ENCODE peak calls at places on chromosomes 4 and X, in four cellular contexts. One of them, this sample, is unnamed.

GRCh38 chrX:110081740-110082139 is 78.8 kb downstream of the TMEM164 start:
- DNase-seq in GM12891: no peak
- DNase-seq in ovary: peak
- DNase-seq in stomach: peak
- DNase-seq in this sample: peak

GRCh38 chr4:112853662-112854256 is 195.7 kb upstream of the ANK2 start:
- DNase-seq in stomach: no peak
- DNase-seq in GM12891: no peak
- DNase-seq in ovary: no peak
- DNase-seq in this sample: no peak

GRCh38 chr4:4410271-4410670 is 23.4 kb downstream of the NSG1 start:
- DNase-seq in ovary: no peak
- DNase-seq in GM12891: no peak
- DNase-seq in stomach: no peak
- DNase-seq in this sample: no peak

GRCh38 chr4:68011684-68012083 is 48.4 kb upstream of the TMPRSS11A start:
- DNase-seq in stomach: no peak
- DNase-seq in ovary: no peak
- DNase-seq in GM12891: no peak
- DNase-seq in this sample: no peak

GRCh38 chrX:16466640-16467432 is 183.1 kb upstream of the S100G start:
- DNase-seq in GM12891: no peak
- DNase-seq in ovary: no peak
- DNase-seq in stomach: no peak
- DNase-seq in this sample: no peak

GRCh38 chrX:72121381-72121780 is 10.3 kb downstream of the RTL5 start:
- DNase-seq in stomach: peak
- DNase-seq in GM12891: no peak
- DNase-seq in ovary: no peak
- DNase-seq in this sample: peak

GRCh38 chr4:112807999-112808398 is 171.1 kb downstream of the LARP7 start:
- DNase-seq in ovary: no peak
- DNase-seq in GM12891: no peak
- DNase-seq in stomach: no peak
- DNase-seq in this sample: no peak

GRCh38 chr4:6465985-6466384 is 6.4 kb downstream of the PPP2R2C start:
- DNase-seq in stomach: no peak
- DNase-seq in GM12891: no peak
- DNase-seq in ovary: no peak
- DNase-seq in this sample: peak

GRCh38 chr4:183563874-183564273 is 59.0 kb downstream of the ING2 start:
- DNase-seq in ovary: peak
- DNase-seq in stomach: no peak
- DNase-seq in GM12891: no peak
- DNase-seq in this sample: no peak

GRCh38 chr4:3206439-3207100 is 42.4 kb upstream of the MSANTD1 start:
- DNase-seq in stomach: no peak
- DNase-seq in GM12891: no peak
- DNase-seq in ovary: peak
- DNase-seq in this sample: no peak

GRCh38 chr4:83267121-83267834 is 17.3 kb downstream of the COQ2 start:
- DNase-seq in ovary: no peak
- DNase-seq in stomach: no peak
- DNase-seq in GM12891: no peak
- DNase-seq in this sample: no peak

DNA sequence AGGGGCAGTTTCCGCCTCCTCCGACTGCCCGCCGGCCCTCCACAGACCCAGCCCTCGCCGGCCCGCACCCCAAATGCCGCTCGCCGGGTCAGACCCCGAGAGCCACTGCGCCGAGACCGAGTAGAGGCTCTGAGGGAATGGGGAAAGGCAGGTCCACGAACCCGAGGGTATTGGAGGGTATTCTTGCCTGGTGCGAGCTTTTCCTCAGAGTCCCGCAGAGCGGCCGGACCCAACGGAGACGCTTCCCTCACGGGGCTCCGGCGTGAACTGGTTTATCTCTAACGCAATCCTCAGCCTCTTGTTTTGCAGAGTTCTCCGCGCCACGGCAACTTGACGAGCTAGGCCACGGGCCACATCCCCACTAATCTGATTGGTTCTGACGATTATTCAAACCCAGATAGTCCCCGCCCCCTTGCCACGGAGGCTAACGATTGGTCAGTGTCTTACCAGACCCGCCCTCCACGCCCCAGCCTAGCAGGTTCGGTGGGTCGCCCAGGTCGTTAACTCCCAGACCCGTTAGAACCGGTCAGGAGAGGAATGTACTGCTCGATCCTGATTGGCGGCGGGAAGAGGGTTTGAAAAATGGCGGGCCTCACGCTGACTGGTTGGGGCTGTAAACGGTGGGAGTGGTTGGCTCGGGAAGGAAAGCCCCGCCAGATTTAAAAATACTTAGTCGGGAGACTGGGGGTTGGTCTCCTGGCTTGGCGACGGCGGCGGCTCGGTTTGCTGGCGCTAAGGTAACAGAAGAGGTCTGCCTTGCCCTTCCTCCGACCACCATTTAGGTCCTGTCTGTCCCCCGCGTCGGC is at the start of gene HMGB2:
- DNase-seq in GM12891: peak
- DNase-seq in stomach: peak
- DNase-seq in ovary: peak
- DNase-seq in this sample: peak
- TF ChIP-seq POLR2A in GM12891: peak
- TF ChIP-seq POLR2A in stomach: no peak
- TF ChIP-seq POLR2A in ovary: peak
- TF ChIP-seq POLR2A in this sample: peak

DNA sequence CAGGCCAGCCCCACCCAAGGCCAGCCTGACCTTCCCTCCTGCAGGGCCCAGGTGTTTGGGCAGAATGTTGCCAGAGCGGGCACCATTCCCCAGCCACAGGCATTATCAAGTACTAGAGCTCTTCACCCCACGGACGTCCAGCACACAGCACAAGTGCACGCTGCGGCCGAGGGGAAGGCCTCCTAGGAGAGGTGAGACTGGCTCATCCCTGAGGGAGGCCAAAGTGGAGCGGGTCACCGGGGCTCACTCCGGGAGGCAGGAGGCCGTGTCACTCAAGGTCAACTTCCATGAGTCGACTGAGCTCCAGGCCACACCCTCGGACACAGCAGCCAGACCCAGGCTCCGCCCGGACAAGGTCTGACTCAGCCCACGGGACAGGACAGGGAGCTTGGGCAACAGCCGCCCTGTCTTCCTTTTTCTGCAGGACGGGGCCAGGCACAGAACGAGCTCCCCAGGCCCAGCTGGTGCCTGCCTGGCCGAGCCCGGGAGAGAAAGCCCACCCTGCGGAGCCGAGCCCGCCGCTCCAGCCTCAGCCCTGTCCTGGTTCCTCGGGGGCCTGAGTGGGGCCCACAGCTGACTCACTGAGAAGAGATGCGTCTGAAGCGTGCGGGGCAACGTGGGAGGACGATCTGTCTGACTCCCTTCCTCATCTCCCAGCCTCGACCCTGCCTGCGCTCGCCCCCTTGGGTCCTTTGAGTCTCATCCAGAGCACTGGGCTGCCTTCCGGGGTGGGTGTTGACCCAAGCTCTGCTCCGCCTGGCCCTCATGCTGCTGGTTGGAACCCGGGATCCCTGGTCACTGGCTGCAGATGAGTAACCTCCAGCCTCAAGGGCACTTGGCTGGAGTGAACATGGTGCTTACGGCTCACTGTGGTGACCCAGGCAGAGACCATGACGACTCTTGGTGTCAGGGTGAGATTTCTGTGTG is 1.6 kb downstream of the SLC49A3 start:
- DNase-seq in GM12891: no peak
- DNase-seq in stomach: peak
- DNase-seq in ovary: peak
- DNase-seq in this sample: peak
- TF ChIP-seq POLR2A in GM12891: no peak
- TF ChIP-seq POLR2A in stomach: no peak
- TF ChIP-seq POLR2A in ovary: no peak
- TF ChIP-seq POLR2A in this sample: no peak

DNA sequence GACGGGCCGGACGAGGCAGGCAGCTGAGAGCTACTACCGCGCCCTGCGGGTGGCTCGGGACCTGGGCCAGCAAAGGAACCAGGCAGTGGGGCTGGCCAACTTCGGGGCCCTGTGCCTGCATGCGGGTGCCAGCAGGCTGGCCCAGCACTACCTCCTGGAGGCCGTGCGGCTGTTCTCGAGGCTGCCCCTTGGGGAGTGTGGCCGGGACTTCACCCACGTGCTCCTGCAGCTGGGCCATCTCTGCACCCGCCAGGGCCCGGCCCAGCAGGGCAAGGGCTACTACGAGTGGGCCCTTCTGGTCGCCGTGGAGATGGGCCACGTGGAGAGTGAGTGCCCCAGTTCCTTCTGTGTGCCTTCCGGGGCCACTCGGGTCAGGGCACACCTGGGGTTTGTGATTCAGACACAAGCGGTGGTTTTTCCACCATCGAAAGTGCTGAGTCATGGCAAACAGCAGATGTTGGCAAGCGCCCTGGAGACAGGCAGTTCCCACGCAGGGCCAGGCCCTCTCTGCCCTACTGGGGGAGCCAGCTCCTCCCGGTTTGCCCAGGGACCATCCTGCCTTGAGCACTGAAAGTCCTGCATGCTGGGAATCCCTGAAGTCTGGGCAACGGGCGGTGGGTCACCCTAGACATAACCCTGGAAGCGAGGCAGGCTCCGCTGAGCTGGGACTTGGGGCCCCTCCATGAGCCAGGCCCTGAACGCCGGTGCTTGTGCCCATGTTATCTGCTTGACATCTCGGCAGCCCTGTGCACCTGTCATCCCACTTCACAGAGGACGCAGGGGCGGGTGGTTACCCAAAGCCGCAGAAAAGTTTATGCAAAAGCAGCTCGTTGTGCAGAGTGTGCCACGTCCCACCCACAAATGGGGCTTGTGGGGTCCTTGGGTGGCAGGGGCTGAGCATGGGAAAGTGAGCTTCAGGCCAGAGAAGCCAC is 29.5 kb downstream of the SH3TC1 start:
- DNase-seq in ovary: peak
- DNase-seq in GM12891: peak
- DNase-seq in stomach: peak
- DNase-seq in this sample: peak
- TF ChIP-seq POLR2A in ovary: no peak
- TF ChIP-seq POLR2A in GM12891: no peak
- TF ChIP-seq POLR2A in stomach: no peak
- TF ChIP-seq POLR2A in this sample: no peak

DNA sequence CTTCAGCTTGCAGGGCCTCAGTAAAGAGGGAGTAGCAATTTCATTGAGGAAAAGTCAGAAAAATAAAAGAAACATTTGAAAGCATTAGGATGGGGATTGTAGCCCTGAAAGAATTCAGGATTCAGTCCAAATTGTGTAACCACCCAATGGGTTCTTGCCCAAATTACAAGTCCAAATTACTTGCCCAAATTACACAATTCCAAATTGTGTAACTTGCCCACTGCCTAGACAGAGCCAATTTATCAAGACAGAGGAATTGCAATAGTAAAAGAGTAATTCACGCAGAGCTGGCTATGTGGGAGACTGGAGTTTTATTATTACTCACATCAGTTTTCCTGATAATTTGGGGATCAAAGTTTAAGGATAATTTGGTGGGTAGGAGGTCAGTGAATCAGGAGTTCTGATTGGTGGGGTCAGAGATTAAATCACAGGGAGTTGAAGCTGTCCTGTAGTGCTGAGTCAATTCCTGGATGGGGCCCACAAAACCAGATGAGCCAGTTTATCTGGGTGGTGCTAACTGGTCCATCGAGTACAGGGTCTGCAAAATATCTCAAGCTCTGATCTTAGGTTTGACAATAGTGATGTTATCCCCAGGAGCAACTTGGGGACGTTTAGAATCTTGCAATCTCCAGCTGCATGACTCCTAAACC is 18.1 kb upstream of the PAGE5 start:
- DNase-seq in GM12891: no peak
- DNase-seq in stomach: no peak
- DNase-seq in ovary: no peak
- DNase-seq in this sample: no peak
- TF ChIP-seq POLR2A in GM12891: no peak
- TF ChIP-seq POLR2A in stomach: no peak
- TF ChIP-seq POLR2A in ovary: no peak
- TF ChIP-seq POLR2A in this sample: no peak